ENCODE peak calls at places on chromosome 13, in five cellular contexts. N is tibial nerve, H is right cardiac atrium, B is colonic mucosa, J is A549. I is an unnamed sample.

GRCh38 chr13:60448907-60449510 is 52.0 kb downstream of the TDRD3 start:
- DNase-seq in N (no peak), H (no peak), B (peak), J (peak), I (no peak)

GRCh38 chr13:80374453-80374852 is 33.5 kb upstream of the SPRY2 start:
- DNase-seq in N (peak), H (peak), B (no peak), J (no peak), I (no peak)

GRCh38 chr13:51223284-51224270 is 1.4 kb downstream of the FAM124A start:
- DNase-seq in N (no peak), H (no peak), B (no peak), J (no peak), I (no peak)

GRCh38 chr13:50898338-50898737 is 11.3 kb upstream of the RNASEH2B start:
- DNase-seq in N (no peak), H (no peak), B (no peak), J (no peak), I (no peak)

GRCh38 chr13:27183561-27184147 is 12.0 kb upstream of the USP12 start:
- DNase-seq in N (no peak), H (no peak), B (no peak), J (no peak), I (no peak)

GRCh38 chr13:48892311-48892710 is 83.4 kb upstream of the FNDC3A start:
- DNase-seq in N (no peak), H (no peak), B (no peak), J (peak), I (peak)

GRCh38 chr13:21822029-21822428 is 151.2 kb downstream of the FGF9 start:
- DNase-seq in N (no peak), H (no peak), B (no peak), J (no peak), I (no peak)

GRCh38 chr13:40102854-40103253 is 447.4 kb downstream of the COG6 start:
- DNase-seq in N (no peak), H (no peak), B (no peak), J (peak), I (peak)

GRCh38 chr13:111629016-111629415 is 308.6 kb downstream of the TEX29 start:
- DNase-seq in N (no peak), H (no peak), B (no peak), J (no peak), I (no peak)

GRCh38 chr13:44573790-44574465 is 2.2 kb downstream of the TSC22D1 start:
- DNase-seq in N (no peak), H (no peak), B (no peak), J (peak), I (peak)

GRCh38 chr13:101736551-101736950 is 284.1 kb downstream of the ITGBL1 start:
- DNase-seq in N (no peak), H (no peak), B (no peak), J (no peak), I (no peak)

GRCh38 chr13:60591348-60591747 is 194.3 kb downstream of the TDRD3 start:
- DNase-seq in N (no peak), H (no peak), B (no peak), J (no peak), I (peak)

GRCh38 chr13:50124536-50125305 is 109.5 kb downstream of the KCNRG start:
- DNase-seq in N (peak), H (peak), B (peak), J (peak), I (peak)

GRCh38 chr13:30303269-30303668 is 4.1 kb downstream of the KATNAL1 start:
- DNase-seq in N (no peak), H (no peak), B (no peak), J (no peak), I (no peak)

GRCh38 chr13:98761126-98761978 is 8.9 kb upstream of the SLC15A1 start:
- DNase-seq in N (no peak), H (no peak), B (no peak), J (no peak), I (peak)

GRCh38 chr13:22232186-22232585 is 561.3 kb downstream of the FGF9 start:
- DNase-seq in N (no peak), H (no peak), B (no peak), J (no peak), I (no peak)

GRCh38 chr13:23754506-23754905 is 134.7 kb downstream of the MIPEP start:
- DNase-seq in N (no peak), H (no peak), B (no peak), J (no peak), I (no peak)

GRCh38 chr13:94110011-94110410 is 369.5 kb downstream of the DCT start:
- DNase-seq in N (no peak), H (no peak), B (no peak), J (no peak), I (no peak)

GRCh38 chr13:44710576-44710975 is 134.4 kb upstream of the TSC22D1 start:
- DNase-seq in N (no peak), H (no peak), B (no peak), J (peak), I (peak)

GRCh38 chr13:21530656-21531055 is 71.6 kb upstream of the ZDHHC20 start:
- DNase-seq in N (no peak), H (no peak), B (no peak), J (no peak), I (no peak)

GRCh38 chr13:32947886-32948285 is 68.3 kb upstream of the KL start:
- DNase-seq in N (no peak), H (no peak), B (no peak), J (no peak), I (no peak)

GRCh38 chr13:32737111-32737571 is 150.9 kb downstream of the PDS5B start:
- DNase-seq in N (no peak), H (no peak), B (no peak), J (no peak), I (peak)

GRCh38 chr13:80133631-80134083 is 207.3 kb downstream of the SPRY2 start:
- DNase-seq in N (no peak), H (no peak), B (peak), J (no peak), I (no peak)

GRCh38 chr13:66509176-66509575 is 721.0 kb downstream of the PCDH9 start:
- DNase-seq in N (no peak), H (no peak), B (no peak), J (no peak), I (no peak)

GRCh38 chr13:40069173-40070044 is 413.9 kb downstream of the COG6 start:
- DNase-seq in N (peak), H (peak), B (peak), J (peak), I (no peak)

GRCh38 chr13:106153876-106154275 is 381.6 kb downstream of the EFNB2 start:
- DNase-seq in N (no peak), H (no peak), B (no peak), J (no peak), I (peak)

GRCh38 chr13:41590122-41590521 is 132.8 kb downstream of the RGCC start:
- DNase-seq in N (no peak), H (no peak), B (no peak), J (no peak), I (no peak)

GRCh38 chr13:41590643-41591042 is 133.3 kb downstream of the RGCC start:
- DNase-seq in N (no peak), H (no peak), B (no peak), J (no peak), I (peak)

GRCh38 chr13:41588899-41589298 is 131.5 kb downstream of the RGCC start:
- DNase-seq in N (no peak), H (no peak), B (no peak), J (peak), I (peak)

GRCh38 chr13:41587490-41587889 is 130.1 kb downstream of the RGCC start:
- DNase-seq in N (no peak), H (no peak), B (no peak), J (no peak), I (no peak)

GRCh38 chr13:41589434-41589833 is 132.1 kb downstream of the RGCC start:
- DNase-seq in N (no peak), H (no peak), B (no peak), J (no peak), I (no peak)
- H3K27ac ChIP-seq in N (no peak), H (no peak), B (no peak), J (peak), I (peak)

GRCh38 chr13:114147803-114148520 is 15.5 kb upstream of the RASA3 start:
- DNase-seq in N (no peak), H (no peak), B (no peak), J (no peak), I (no peak)
- H3K27ac ChIP-seq in N (no peak), H (no peak), B (no peak), J (no peak), I (no peak)

GRCh38 chr13:110509478-110509926 is 52.0 kb downstream of the RAB20 start:
- DNase-seq in N (no peak), H (no peak), B (no peak), J (no peak), I (no peak)
- H3K27ac ChIP-seq in N (peak), H (peak), B (no peak), J (no peak), I (no peak)

GRCh38 chr13:95714142-95714832 is 37.3 kb downstream of the DNAJC3 start:
- DNase-seq in N (no peak), H (no peak), B (no peak), J (peak), I (peak)

GRCh38 chr13:95710313-95710712 is 33.4 kb downstream of the DNAJC3 start:
- DNase-seq in N (no peak), H (no peak), B (no peak), J (no peak), I (peak)

GRCh38 chr13:95709101-95709500 is 32.2 kb downstream of the DNAJC3 start:
- DNase-seq in N (no peak), H (no peak), B (no peak), J (no peak), I (no peak)

GRCh38 chr13:95716231-95716630 is 39.3 kb downstream of the DNAJC3 start:
- DNase-seq in N (no peak), H (no peak), B (no peak), J (no peak), I (no peak)

GRCh38 chr13:95713651-95714050 is 36.7 kb downstream of the DNAJC3 start:
- DNase-seq in N (no peak), H (no peak), B (no peak), J (no peak), I (no peak)
- H3K27ac ChIP-seq in N (no peak), H (no peak), B (no peak), J (peak), I (no peak)

GRCh38 chr13:99974296-99974938 is 2.9 kb upstream of the ZIC5 start:
- DNase-seq in N (no peak), H (no peak), B (no peak), J (no peak), I (no peak)

GRCh38 chr13:99973786-99974185 is 2.2 kb upstream of the ZIC5 start:
- DNase-seq in N (no peak), H (no peak), B (no peak), J (no peak), I (no peak)

GRCh38 chr13:99975626-99976025 is 4.1 kb upstream of the ZIC5 start:
- DNase-seq in N (no peak), H (no peak), B (no peak), J (no peak), I (no peak)

GRCh38 chr13:99976502-99977115 is 5.0 kb upstream of the ZIC2 start:
- DNase-seq in N (no peak), H (no peak), B (no peak), J (no peak), I (no peak)

DNA sequence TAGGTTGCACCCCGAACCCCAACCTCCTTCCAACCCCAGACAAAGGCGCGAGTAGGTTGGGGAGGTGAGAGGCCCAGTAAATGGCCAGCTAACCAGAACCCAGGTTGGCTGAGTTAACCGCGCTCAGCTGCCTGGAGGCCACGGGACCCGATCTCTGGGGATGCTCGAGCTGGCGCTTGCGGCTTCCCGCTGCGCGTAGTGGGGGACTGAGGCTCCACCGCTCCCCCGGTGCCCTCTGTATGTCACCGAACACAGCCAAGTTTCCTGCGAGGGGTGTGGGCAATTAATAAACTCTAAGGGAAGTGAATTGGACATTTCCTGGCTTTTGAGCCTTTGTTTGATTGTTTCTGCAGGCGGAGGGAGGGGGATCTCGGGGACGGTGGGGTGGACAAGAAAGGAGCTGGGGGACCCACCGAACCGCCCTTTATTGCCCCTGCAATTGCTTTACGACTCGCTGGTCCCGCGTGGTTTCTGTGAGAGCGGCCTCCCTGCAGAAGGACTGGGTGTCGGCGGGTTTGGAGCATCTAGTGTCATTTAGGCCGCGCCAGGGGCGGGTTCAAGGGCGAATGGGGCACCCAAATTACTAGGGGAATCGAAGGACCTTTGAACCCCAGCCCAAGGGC is 3.5 kb upstream of the ZIC5 start:
- DNase-seq in N (no peak), H (no peak), B (peak), J (no peak), I (no peak)
- H3K27ac ChIP-seq in N (no peak), H (no peak), B (no peak), J (no peak), I (no peak)

DNA sequence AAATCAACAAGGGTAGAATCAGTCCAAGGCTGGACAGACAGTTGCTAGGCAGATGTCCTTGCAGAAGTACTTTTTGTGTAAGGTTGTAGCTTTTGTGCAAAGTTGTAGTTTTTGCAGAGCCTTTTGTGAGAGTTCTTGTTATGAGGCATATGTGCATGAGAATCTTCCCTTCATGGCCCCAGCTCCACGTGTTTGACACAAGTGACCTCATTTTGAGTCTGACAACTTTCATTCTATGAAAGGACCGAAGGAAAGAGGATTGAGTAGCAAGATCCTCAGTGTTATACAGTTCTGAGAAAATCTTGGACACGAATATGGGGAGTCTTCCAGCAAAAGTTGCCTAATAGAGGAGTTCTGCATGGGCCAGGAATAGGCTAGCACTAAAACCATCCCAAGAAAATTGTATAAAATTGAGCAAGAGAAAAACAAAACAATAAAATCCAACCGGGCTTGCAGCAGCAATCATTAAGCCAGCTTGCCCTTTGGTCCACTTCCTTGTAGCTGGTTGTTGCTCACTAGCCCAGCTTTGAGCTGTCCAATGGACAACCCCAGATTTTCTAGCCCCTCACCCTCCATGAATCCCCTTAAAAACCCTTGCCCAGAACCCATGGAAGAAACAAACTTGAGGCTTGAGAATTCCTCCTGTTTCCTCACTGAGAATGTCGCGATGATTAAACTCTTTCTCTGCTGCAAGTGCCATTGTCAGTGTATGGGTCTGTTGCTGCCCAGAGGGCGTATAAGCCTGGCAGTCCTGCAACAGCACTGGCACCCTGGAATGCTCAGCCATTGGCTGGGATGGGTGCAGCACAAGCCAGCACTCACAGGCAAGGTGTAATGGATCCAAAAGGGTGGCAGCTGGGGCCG is 6.5 kb downstream of the EPSTI1 start:
- DNase-seq in N (no peak), H (no peak), B (peak), J (no peak), I (no peak)
- H3K27ac ChIP-seq in N (no peak), H (peak), B (peak), J (peak), I (no peak)

DNA sequence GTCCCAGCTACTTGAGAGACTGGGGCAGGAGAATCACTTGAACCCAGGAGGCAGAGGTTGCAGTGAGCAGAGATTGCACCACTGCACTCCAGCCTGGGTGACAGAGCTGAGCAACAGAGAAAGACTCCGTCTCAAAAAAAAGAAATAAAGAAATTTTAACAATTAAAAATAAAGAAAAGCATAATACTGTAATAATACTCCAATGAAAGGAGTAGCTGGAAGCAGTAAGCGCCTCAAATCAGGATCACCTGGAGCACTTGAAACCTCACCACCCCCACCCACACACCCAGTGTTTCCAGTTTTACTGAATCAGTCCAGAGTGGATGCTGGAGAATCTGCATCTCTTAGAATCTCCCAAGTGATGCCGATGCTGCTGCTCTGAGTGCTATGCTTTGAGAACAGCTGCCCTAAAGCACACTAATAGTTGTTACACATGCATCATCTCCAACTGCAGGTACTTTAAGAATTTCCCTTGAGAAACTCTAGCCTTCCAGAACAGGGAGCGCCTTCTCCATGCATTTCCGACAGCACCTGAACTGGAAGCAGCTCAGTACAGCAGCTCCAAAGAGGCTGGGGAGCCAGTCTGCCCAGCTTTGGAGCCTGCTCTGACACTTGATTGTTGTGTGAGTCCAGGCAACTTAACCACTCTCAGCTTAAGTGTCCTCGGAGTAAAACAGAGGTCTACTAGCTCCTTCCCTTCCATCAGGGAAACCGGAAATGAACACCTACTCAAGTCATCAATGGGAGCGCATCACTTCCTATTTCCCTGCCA is 2.9 kb downstream of the ABCC4 start:
- DNase-seq in N (no peak), H (no peak), B (no peak), J (no peak), I (no peak)
- H3K27ac ChIP-seq in N (no peak), H (no peak), B (peak), J (peak), I (no peak)